ENCODE peak calls at places on chromosomes 16 and 17, in ten cellular contexts. R, C, D, P, A, N, X, S, H and G are unnamed samples.

GRCh38 chr16:17367932-17368331 is 102.8 kb downstream of the XYLT1 start:
- DNase-seq in C (peak; percentile 61), R (peak; percentile 72), H (no peak), A (peak; percentile 92), S (no peak), X (no peak), N (no peak), D (no peak), P (no peak), G (no peak)

GRCh38 chr17:49450735-49451134 is 36.1 kb upstream of the PHB1 start:
- DNase-seq in H (no peak), C (peak; percentile 35), P (no peak), X (no peak), R (no peak), N (peak; percentile 43), D (no peak), S (no peak), A (no peak), G (no peak)

GRCh38 chr16:74710401-74710800 is 9.7 kb upstream of the MLKL start:
- DNase-seq in P (no peak), C (no peak), N (no peak), X (no peak), S (no peak), D (no peak), H (no peak), R (no peak), A (no peak), G (no peak)

GRCh38 chr17:82684207-82684903 is 14.1 kb downstream of the RAB40B start:
- DNase-seq in A (no peak), R (no peak), X (no peak), C (no peak), S (no peak), D (peak; percentile 80), N (peak; percentile 48), H (no peak), P (no peak), G (no peak)

GRCh38 chr17:7233701-7234099 is 617 bp downstream of the DVL2 start:
- DNase-seq in R (no peak), X (no peak), N (no peak), P (no peak), S (no peak), D (no peak), A (no peak), C (no peak), H (no peak), G (no peak)

GRCh38 chr16:53220585-53220984 is 165.8 kb downstream of the CHD9 start:
- DNase-seq in R (peak; percentile 50), D (no peak), S (no peak), P (no peak), H (no peak), C (peak; percentile 58), X (peak; percentile 1), A (peak; percentile 41), N (no peak), G (no peak)

GRCh38 chr17:60960398-60961065 is 282.9 kb downstream of the BCAS3 start:
- DNase-seq in R (no peak), P (no peak), H (no peak), D (no peak), X (no peak), A (no peak), N (no peak), C (no peak), S (no peak), G (no peak)

GRCh38 chr16:6926762-6927161 is 405.9 kb upstream of the RBFOX1 start:
- DNase-seq in D (no peak), C (no peak), X (no peak), A (peak; percentile 2), H (no peak), R (no peak), N (no peak), P (no peak), S (no peak), G (no peak)

GRCh38 chr16:85377388-85378144 is 235.6 kb upstream of the GSE1 start:
- DNase-seq in R (peak; percentile 50), N (no peak), S (no peak), X (no peak), C (no peak), H (no peak), P (no peak), D (no peak), A (no peak), G (no peak)

GRCh38 chr17:64270885-64271284 is 7.8 kb upstream of the TEX2 start:
- DNase-seq in S (no peak), P (no peak), H (peak; percentile 84), A (no peak), R (no peak), N (no peak), C (no peak), D (no peak), X (peak; percentile 3), G (no peak)

GRCh38 chr16:23182206-23182674 is 305 bp upstream of the SCNN1G start:
- DNase-seq in D (peak; percentile 90), R (peak; percentile 61), P (peak; percentile 77), C (peak; percentile 25), N (peak; percentile 88), S (peak; percentile 50), A (peak; percentile 94), H (peak; percentile 95), X (peak; percentile 69), G (peak; percentile 43)

GRCh38 chr17:69547230-69547629 is 132.7 kb downstream of the MAP2K6 start:
- DNase-seq in P (no peak), X (no peak), C (no peak), D (no peak), N (no peak), R (no peak), S (no peak), A (no peak), H (no peak), G (no peak)

GRCh38 chr17:76993636-76994035 is 125.4 kb downstream of the MGAT5B start:
- DNase-seq in X (no peak), C (no peak), S (no peak), H (no peak), N (no peak), A (no peak), R (no peak), D (no peak), P (peak; percentile 36), G (no peak)

GRCh38 chr17:76996741-76997694 is 128.8 kb downstream of the MGAT5B start:
- DNase-seq in H (no peak), N (no peak), A (no peak), P (peak; percentile 45), D (no peak), C (no peak), X (peak; percentile 35), R (no peak), S (no peak), G (no peak)

GRCh38 chr17:76994237-76994637 is 126.0 kb downstream of the MGAT5B start:
- DNase-seq in S (no peak), C (no peak), R (no peak), P (no peak), X (no peak), A (no peak), H (no peak), N (no peak), D (no peak), G (no peak)

GRCh38 chr17:76997981-76998531 is 129.9 kb downstream of the MGAT5B start:
- DNase-seq in N (no peak), S (no peak), A (no peak), P (peak; percentile 90), X (peak; percentile 77), C (no peak), D (no peak), H (peak; percentile 83), R (no peak), G (peak; percentile 41)

DNA sequence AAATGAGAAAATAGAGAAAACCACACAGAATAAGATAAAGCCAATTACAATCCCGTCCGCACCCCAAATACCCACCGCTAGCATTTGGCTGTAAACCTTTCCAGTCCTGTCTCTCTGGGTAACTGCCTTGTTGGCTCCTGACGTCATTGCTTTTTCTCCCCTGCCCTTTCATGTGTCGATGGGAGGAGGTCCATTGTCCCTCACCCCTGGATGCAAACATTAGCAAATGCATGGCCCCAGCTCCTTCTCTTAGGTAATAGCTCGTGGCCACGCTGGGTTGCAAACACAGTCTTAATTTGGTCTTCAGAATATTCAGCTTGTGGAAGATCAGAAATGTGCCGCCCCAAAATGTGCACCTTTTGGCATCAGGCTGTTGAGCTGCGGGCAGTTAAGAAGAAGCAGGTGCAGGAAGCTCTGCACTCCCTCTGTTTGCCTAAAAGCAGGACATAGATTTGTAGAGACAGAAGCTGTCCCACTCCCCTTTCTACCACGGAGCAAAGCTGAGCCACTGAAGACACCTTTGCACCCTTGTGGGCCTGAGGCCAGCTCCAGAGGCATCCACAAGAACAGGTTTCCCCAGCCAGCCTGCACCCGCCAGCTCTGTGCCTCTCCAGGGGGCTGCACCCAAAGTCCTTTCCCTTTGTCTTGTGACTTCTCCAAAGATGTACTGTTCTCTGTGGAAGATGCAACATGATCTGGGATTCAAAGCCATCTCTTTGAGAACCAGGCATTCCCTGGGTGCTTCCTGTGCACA is 127.3 kb downstream of the MGAT5B start:
- DNase-seq in H (no peak), N (no peak), C (no peak), R (no peak), S (no peak), P (no peak), D (no peak), X (peak; percentile 29), A (peak; percentile 65), G (no peak)
- H3K27me3 ChIP-seq in H (peaks cover 3% of the 10 kb centered on the region), N (peaks cover 8% of the 10 kb centered on the region), C (peaks cover 48% of the 10 kb centered on the region), R (no peaks in the 10 kb centered on the region), S (no peaks in the 10 kb centered on the region), P (no peaks in the 10 kb centered on the region), D (no peaks in the 10 kb centered on the region), X (no peaks in the 10 kb centered on the region), A (no peaks in the 10 kb centered on the region), G (no peaks in the 10 kb centered on the region)

DNA sequence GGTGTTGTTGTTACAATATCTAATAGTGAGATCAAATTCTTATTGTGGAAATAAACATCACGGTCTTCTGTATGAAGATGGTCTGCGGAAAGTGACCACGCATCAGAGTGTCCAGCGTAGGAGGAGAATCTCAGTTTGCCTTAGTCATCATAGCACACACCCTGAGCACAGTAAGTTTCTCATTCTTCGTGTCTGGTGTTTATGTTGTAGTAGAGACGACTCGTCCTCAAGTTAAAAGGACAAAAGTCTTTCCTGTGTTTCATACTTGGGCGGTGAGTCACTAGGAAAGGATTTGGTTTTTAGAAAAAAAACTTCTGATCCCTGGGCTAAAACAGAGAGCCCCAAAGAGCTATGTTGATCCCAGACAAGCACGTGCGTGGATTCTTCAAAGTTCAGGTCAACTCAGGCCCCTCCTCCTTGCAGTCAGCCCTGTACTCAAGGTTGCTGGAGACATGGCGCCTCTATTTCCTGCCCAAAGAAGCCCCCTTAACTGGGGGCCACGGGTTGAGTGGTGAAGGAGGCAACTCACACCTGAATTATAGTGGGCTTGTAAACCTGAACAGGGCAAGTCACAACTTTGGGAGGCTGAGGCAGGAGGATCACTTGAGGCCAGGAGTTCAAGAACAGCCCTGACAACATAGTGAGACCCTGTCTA is 170.4 kb downstream of the ZFHX3 start:
- DNase-seq in X (no peak), A (no peak), H (no peak), D (no peak), S (no peak), C (peak; percentile 88), R (peak; percentile 75), N (peak; percentile 89), P (no peak), G (no peak)
- H3K27ac ChIP-seq in X (no peak overlapping the region), A (no peak overlapping the region), H (no peak overlapping the region), D (no peak overlapping the region), S (no peak overlapping the region), C (peak overlapping the region; percentile 61), R (no peak overlapping the region), N (peak overlapping the region; percentile 51), P (no peak overlapping the region), G (no peak overlapping the region)

GRCh38 chr17:10063730-10064221 is 134.6 kb downstream of the GAS7 start:
- DNase-seq in H (no peak), N (no peak), D (no peak), X (no peak), R (peak; percentile 65), P (no peak), A (no peak), C (peak; percentile 31), S (no peak), G (no peak)
- H3K4me1 ChIP-seq in H (peaks cover 10% of the 10 kb centered on the region), N (no peaks in the 10 kb centered on the region), D (no peaks in the 10 kb centered on the region), X (peaks cover 6% of the 10 kb centered on the region), R (no peaks in the 10 kb centered on the region), P (no peaks in the 10 kb centered on the region), A (no peaks in the 10 kb centered on the region), C (no peaks in the 10 kb centered on the region), S (no peaks in the 10 kb centered on the region), G (no peaks in the 10 kb centered on the region)

GRCh38 chr17:79808763-79809529 is 12.1 kb upstream of the CBX8 start:
- DNase-seq in N (peak; percentile 80), R (peak; percentile 60), H (peak; percentile 28), P (no peak), D (peak; percentile 61), C (no peak), A (peak; percentile 80), X (peak; percentile 15), S (no peak), G (no peak)
- H3K27me3 ChIP-seq in N (peaks cover 77% of the 10 kb centered on the region), R (peaks cover 82% of the 10 kb centered on the region), H (peaks cover 79% of the 10 kb centered on the region), P (peaks cover 74% of the 10 kb centered on the region), D (peaks cover 78% of the 10 kb centered on the region), C (peaks cover 91% of the 10 kb centered on the region), A (peaks cover 94% of the 10 kb centered on the region), X (peaks cover 76% of the 10 kb centered on the region), S (peaks cover 26% of the 10 kb centered on the region), G (peaks cover 85% of the 10 kb centered on the region)